ENCODE peak calls at places on chromosome 2, in four cellular contexts. W, N, P and V are unnamed samples. For H3K4me1 and H3K9me3, the result is how much of the 10 kb centered on the place peaks cover.

GRCh38 chr2:1837458-1837857 is 93.1 kb upstream of the PXDN start:
- DNase-seq in P (no peak), N (no peak), W (no peak), V (no peak)

GRCh38 chr2:196170681-196171247 is 614 bp downstream of the STK17B start:
- DNase-seq in N (peak), W (peak), P (peak), V (peak)

GRCh38 chr2:88671786-88672427 is 19.6 kb upstream of the RPIA start:
- DNase-seq in W (peak), P (peak), N (no peak), V (no peak)

GRCh38 chr2:194539436-194539835 is 1117.6 kb upstream of the SLC39A10 start:
- DNase-seq in N (no peak), W (no peak), P (peak), V (no peak)

GRCh38 chr2:239903210-239903609 is 121.9 kb downstream of the NDUFA10 start:
- DNase-seq in W (no peak), N (no peak), P (peak), V (no peak)

GRCh38 chr2:66694087-66694858 is 259.3 kb downstream of the MEIS1 start:
- DNase-seq in W (no peak), P (no peak), N (no peak), V (no peak)

GRCh38 chr2:72887836-72888437 is 729 bp downstream of the SPR start:
- DNase-seq in N (peak), P (peak), W (peak), V (peak)

GRCh38 chr2:120936476-120937334 is 201.0 kb downstream of the GLI2 start:
- DNase-seq in P (no peak), W (peak), N (no peak), V (no peak)

GRCh38 chr2:133837441-133838090 is 269.3 kb upstream of the NCKAP5 start:
- DNase-seq in W (peak), N (no peak), P (no peak), V (no peak)

GRCh38 chr2:33392366-33392765 is 84.1 kb upstream of the RASGRP3 start:
- DNase-seq in W (no peak), N (no peak), P (no peak), V (no peak)

GRCh38 chr2:178870703-178871102 is 63.5 kb upstream of the TTN start:
- DNase-seq in W (peak), P (no peak), N (peak), V (no peak)

GRCh38 chr2:45330617-45331016 is 280.4 kb downstream of the SRBD1 start:
- DNase-seq in W (peak), P (no peak), N (no peak), V (no peak)

GRCh38 chr2:113858764-113859163 is 31.1 kb upstream of the ACTR3 start:
- DNase-seq in N (peak), P (no peak), W (peak), V (no peak)
- H3K4me1 ChIP-seq in N (under half), P (under half), W (under half), V (under half)

DNA sequence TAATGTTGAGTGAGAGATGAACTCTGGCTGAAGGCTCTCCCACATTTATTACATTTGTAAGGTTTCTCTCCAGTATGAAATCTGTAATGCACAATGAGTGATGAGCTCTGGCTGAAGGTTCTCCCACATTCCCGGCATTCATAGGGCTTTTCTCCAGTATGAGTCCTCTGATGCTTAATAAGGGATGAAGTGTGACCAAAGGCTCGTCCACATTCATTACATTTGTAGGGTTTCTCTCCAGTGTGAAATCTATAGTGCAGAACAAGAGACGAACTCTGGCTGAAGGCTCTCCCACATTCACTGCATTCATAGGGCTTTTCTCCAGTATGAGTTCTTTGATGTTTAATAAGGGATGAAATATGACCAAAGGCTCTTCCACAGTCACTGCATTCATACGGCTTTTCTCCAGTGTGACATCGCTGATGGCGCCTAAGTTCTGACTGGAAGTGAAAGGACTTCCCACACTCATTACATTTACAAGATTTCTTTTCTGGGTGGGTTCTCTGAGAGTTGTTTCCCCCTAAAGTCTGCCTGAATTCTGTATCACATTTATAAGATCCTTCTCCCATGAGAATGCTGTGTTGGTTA is 10.2 kb downstream of the ZNF514 start:
- DNase-seq in N (no peak), W (no peak), P (no peak), V (no peak)
- H3K9me3 ChIP-seq in N (under half), W (half or more), P (half or more), V (half or more)

DNA sequence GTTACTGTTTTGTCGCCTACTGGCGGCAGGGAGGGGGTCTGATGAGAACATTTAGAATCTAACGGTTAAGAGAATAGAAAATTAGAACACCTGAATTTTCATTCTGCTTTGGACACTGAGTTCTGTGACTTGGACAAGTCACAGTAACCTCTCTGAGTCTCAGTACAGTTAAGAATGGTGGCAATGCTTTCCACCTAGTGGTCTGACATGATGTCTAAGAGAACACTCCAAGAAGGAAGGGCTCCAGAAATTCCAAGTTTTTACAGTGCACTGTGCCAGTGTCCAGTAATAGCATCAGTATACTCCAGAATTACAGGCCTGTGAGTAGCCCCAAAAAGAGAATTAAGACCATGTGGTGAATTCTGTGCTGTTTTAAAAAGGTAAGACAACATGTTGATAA is 174.1 kb upstream of the ZFP36L2 start:
- DNase-seq in P (no peak), N (no peak), W (peak), V (no peak)
- TF ChIP-seq CTCF in P (no peak), N (peak), W (no peak), V (peak)

GRCh38 chr2:71718686-71719085 is 265.3 kb downstream of the DYSF start:
- DNase-seq in N (no peak), P (no peak), W (no peak), V (no peak)
- H3K4me1 ChIP-seq in N (under half), P (under half), W (under half), V (half or more)

GRCh38 chr2:57139179-57139578 is 907.4 kb upstream of the VRK2 start:
- DNase-seq in W (no peak), N (no peak), P (no peak), V (no peak)

GRCh38 chr2:57146951-57147350 is 899.7 kb upstream of the VRK2 start:
- DNase-seq in N (no peak), P (no peak), W (no peak), V (no peak)

GRCh38 chr2:57141269-57141668 is 905.3 kb upstream of the VRK2 start:
- DNase-seq in N (no peak), P (no peak), W (no peak), V (no peak)
- H3K9me3 ChIP-seq in N (under half), P (under half), W (under half), V (under half)

DNA sequence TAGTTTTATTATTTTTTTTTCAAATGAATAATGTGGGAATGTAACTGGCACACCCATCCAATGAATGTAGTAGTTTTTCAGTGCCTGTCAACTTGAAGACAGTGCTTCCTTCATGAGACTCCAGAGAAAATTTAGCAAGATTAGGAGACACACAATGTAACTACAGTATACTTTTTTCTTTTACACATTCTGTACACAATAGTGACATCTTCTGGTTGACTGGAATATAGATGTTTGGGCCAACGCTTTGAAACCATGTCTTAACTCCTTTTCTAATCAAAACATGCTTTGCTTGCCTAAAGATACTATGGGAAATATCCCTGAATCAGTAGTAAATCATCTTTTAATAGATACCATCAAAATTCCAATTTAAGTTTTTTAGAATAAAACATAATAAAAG is 229.5 kb upstream of the ZC3H15 start:
- DNase-seq in N (no peak), W (peak), P (no peak), V (no peak)
- TF ChIP-seq CTCF in N (peak), W (peak), P (peak), V (peak)